ENCODE peak calls at places on chromosomes 16 and 17, in six cellular contexts. One of them, this sample, is unnamed.

GRCh38 chr17:71107136-71107535 is 937.8 kb downstream of the KCNJ2 start:
- DNase-seq in neuronal stem cell: no peak
- DNase-seq in mesenchymal stem cell: no peak
- DNase-seq in H1: no peak
- DNase-seq in mesendoderm: no peak
- DNase-seq in IMR-90: no peak
- DNase-seq in this sample: no peak

GRCh38 chr16:25155553-25156460 is 44.3 kb downstream of the LCMT1 start:
- DNase-seq in H1: no peak
- DNase-seq in IMR-90: peak
- DNase-seq in mesenchymal stem cell: peak
- DNase-seq in mesendoderm: no peak
- DNase-seq in neuronal stem cell: no peak
- DNase-seq in this sample: no peak

GRCh38 chr16:27226976-27227705 is 23.8 kb downstream of the KDM8 start:
- DNase-seq in neuronal stem cell: no peak
- DNase-seq in IMR-90: no peak
- DNase-seq in mesenchymal stem cell: no peak
- DNase-seq in H1: no peak
- DNase-seq in mesendoderm: no peak
- DNase-seq in this sample: no peak

GRCh38 chr17:8976638-8977037 is 11.1 kb upstream of the PIK3R5 start:
- DNase-seq in mesendoderm: no peak
- DNase-seq in IMR-90: no peak
- DNase-seq in neuronal stem cell: no peak
- DNase-seq in mesenchymal stem cell: no peak
- DNase-seq in H1: no peak
- DNase-seq in this sample: no peak

GRCh38 chr16:66250686-66251405 is 115.6 kb upstream of the CDH5 start:
- DNase-seq in mesenchymal stem cell: peak
- DNase-seq in neuronal stem cell: no peak
- DNase-seq in mesendoderm: peak
- DNase-seq in IMR-90: peak
- DNase-seq in H1: no peak
- DNase-seq in this sample: no peak

GRCh38 chr16:89060207-89060794 is 33.4 kb upstream of the ACSF3 start:
- DNase-seq in IMR-90: no peak
- DNase-seq in mesenchymal stem cell: no peak
- DNase-seq in neuronal stem cell: no peak
- DNase-seq in H1: no peak
- DNase-seq in mesendoderm: no peak
- DNase-seq in this sample: no peak

GRCh38 chr16:85150331-85150940 is 38.2 kb upstream of the CIBAR2 start:
- DNase-seq in mesenchymal stem cell: no peak
- DNase-seq in H1: no peak
- DNase-seq in IMR-90: no peak
- DNase-seq in mesendoderm: no peak
- DNase-seq in neuronal stem cell: no peak
- DNase-seq in this sample: no peak

GRCh38 chr17:37220609-37220953 is 155.2 kb upstream of the C17orf78 start:
- DNase-seq in IMR-90: peak
- DNase-seq in H1: no peak
- DNase-seq in neuronal stem cell: peak
- DNase-seq in mesenchymal stem cell: peak
- DNase-seq in mesendoderm: peak
- DNase-seq in this sample: peak

GRCh38 chr16:1678500-1679098 is 520 bp downstream of the JPT2 start:
- DNase-seq in H1: no peak
- DNase-seq in IMR-90: peak
- DNase-seq in mesenchymal stem cell: peak
- DNase-seq in neuronal stem cell: peak
- DNase-seq in mesendoderm: peak
- DNase-seq in this sample: no peak

GRCh38 chr16:31269541-31269940 is 9.8 kb downstream of the ITGAM start:
- DNase-seq in neuronal stem cell: no peak
- DNase-seq in H1: no peak
- DNase-seq in mesenchymal stem cell: no peak
- DNase-seq in mesendoderm: no peak
- DNase-seq in IMR-90: no peak
- DNase-seq in this sample: no peak

GRCh38 chr17:75130632-75131277 is 787 bp downstream of the NT5C start:
- DNase-seq in mesendoderm: peak
- DNase-seq in neuronal stem cell: no peak
- DNase-seq in IMR-90: peak
- DNase-seq in mesenchymal stem cell: peak
- DNase-seq in H1: peak
- DNase-seq in this sample: peak

GRCh38 chr17:30005709-30006320 is 64.4 kb downstream of the EFCAB5 start:
- DNase-seq in mesendoderm: peak
- DNase-seq in neuronal stem cell: no peak
- DNase-seq in IMR-90: peak
- DNase-seq in H1: no peak
- DNase-seq in mesenchymal stem cell: peak
- DNase-seq in this sample: no peak

GRCh38 chr16:28053461-28053860 is 10.1 kb downstream of the GSG1L start:
- DNase-seq in mesendoderm: no peak
- DNase-seq in H1: no peak
- DNase-seq in IMR-90: no peak
- DNase-seq in neuronal stem cell: no peak
- DNase-seq in mesenchymal stem cell: no peak
- DNase-seq in this sample: no peak

GRCh38 chr16:81723098-81723723 is 55.9 kb upstream of the PLCG2 start:
- DNase-seq in mesenchymal stem cell: peak
- DNase-seq in IMR-90: peak
- DNase-seq in neuronal stem cell: peak
- DNase-seq in H1: no peak
- DNase-seq in mesendoderm: peak
- DNase-seq in this sample: no peak

GRCh38 chr16:66653581-66654350 is 42.8 kb downstream of the CMTM4 start:
- DNase-seq in mesendoderm: no peak
- DNase-seq in neuronal stem cell: no peak
- DNase-seq in IMR-90: no peak
- DNase-seq in mesenchymal stem cell: peak
- DNase-seq in H1: no peak
- DNase-seq in this sample: no peak

GRCh38 chr16:25627641-25628040 is 64.1 kb upstream of the HS3ST4 start:
- DNase-seq in H1: no peak
- DNase-seq in neuronal stem cell: no peak
- DNase-seq in mesendoderm: no peak
- DNase-seq in mesenchymal stem cell: no peak
- DNase-seq in IMR-90: no peak
- DNase-seq in this sample: no peak

GRCh38 chr16:90077757-90078593 is 844 bp upstream of the PRDM7 start:
- DNase-seq in mesenchymal stem cell: no peak
- DNase-seq in H1: peak
- DNase-seq in IMR-90: peak
- DNase-seq in mesendoderm: peak
- DNase-seq in neuronal stem cell: no peak
- DNase-seq in this sample: peak

GRCh38 chr16:77849640-77850258 is 61.4 kb downstream of the VAT1L start:
- DNase-seq in H1: no peak
- DNase-seq in neuronal stem cell: no peak
- DNase-seq in mesenchymal stem cell: no peak
- DNase-seq in IMR-90: no peak
- DNase-seq in mesendoderm: no peak
- DNase-seq in this sample: no peak

GRCh38 chr17:38883592-38884526 is 14.0 kb downstream of the LASP1 start:
- DNase-seq in neuronal stem cell: no peak
- DNase-seq in IMR-90: no peak
- DNase-seq in mesenchymal stem cell: no peak
- DNase-seq in H1: peak
- DNase-seq in mesendoderm: peak
- DNase-seq in this sample: peak

DNA sequence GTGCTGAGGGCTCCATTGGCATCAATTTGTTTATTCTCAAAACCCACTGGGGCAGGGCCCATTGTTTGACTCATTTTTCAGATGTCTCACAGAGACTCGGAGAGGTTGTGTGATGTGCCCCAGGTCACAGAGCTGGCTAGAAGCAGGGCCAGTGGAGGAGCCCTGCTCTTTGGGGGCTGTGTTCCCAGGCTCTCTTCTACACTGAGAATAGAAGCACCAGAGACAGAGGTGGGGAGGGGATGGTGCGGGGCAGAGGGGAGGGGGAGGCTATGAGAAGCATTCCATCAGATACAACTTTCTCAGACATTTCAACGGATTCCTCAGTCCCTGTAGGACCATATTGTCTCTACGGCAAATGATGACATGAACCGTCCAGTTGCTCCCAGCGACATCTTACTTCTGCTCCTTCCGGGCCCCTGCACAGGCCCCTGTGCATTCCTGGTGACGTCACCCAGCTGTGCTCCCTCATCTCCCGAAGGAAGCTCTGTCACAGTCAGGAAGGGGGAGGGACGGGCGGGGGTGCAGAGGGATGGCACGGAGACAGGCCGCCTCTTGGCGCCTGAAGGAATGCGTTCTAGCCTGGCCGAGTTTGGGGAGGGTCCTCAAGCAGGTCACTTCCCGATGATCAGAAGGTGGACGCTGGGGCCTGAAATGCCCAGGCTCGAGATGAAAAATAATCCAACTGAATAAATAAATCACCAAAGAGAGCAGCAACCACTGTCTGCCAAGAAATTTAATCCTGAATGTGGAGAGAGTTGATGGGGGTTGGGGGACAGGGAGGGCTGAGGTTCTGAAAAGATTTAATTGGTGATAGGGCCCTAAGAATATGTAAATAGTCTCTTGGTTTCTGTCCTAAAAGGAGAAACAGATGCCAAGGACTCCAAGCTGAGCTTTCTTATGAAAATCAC is 114.1 kb downstream of the NOG start:
- DNase-seq in IMR-90: peak
- DNase-seq in H1: no peak
- DNase-seq in neuronal stem cell: peak
- DNase-seq in mesendoderm: peak
- DNase-seq in mesenchymal stem cell: peak
- DNase-seq in this sample: peak
- H4K8ac ChIP-seq in IMR-90: peak
- H4K8ac ChIP-seq in H1: no peak
- H4K8ac ChIP-seq in neuronal stem cell: no peak
- H4K8ac ChIP-seq in mesendoderm: no peak
- H4K8ac ChIP-seq in mesenchymal stem cell: peak
- H4K8ac ChIP-seq in this sample: no peak

DNA sequence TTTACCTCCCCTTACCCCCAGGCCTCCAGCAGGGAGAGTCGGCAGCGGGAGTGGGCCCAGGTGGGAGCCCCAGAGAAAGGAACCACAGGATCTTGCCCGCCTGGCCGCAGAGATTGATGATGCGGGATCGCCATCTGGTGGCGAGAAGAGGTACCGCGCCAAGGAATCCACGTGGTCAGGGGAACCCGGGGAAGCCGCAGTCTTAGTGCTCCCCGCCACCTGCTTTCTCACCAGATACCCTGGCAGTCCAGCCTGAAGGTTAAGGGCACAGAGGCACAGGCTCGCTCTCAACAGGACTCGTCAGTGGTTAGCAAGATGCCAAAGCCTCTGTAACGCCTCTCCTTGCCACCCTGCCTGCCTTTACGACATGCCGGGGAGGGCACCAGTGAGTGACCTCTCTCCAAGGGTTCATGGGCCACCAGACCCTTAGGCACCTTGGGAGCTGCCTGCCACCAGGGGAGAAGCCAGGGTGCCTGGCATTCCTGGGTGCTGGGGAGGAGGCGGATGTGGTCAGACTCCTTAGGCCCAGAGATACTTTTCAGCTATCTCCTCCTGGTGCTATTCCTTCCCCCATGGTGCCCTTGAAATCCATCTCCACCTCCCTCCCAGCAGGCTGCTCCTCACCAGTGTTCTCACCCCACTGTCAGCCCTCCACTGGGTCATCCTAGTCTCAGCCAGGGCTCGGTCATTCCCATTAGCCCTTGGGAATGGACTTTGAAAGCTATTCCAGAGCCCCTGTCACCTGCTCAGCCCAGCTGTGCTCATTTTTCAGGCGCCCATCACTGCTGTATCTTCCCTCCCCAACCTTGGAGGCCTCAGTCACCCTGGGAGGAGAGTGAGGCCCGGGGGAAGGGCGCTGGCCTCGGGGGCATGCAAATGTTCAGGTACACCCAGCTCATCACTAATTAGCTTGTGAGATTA is 5.4 kb upstream of the RHBDF2 start:
- DNase-seq in IMR-90: peak
- DNase-seq in mesenchymal stem cell: peak
- DNase-seq in mesendoderm: peak
- DNase-seq in neuronal stem cell: peak
- DNase-seq in H1: peak
- DNase-seq in this sample: peak
- H2BK15ac ChIP-seq in IMR-90: no peak
- H2BK15ac ChIP-seq in mesenchymal stem cell: peak
- H2BK15ac ChIP-seq in mesendoderm: no peak
- H2BK15ac ChIP-seq in neuronal stem cell: peak
- H2BK15ac ChIP-seq in H1: peak
- H2BK15ac ChIP-seq in this sample: no peak

DNA sequence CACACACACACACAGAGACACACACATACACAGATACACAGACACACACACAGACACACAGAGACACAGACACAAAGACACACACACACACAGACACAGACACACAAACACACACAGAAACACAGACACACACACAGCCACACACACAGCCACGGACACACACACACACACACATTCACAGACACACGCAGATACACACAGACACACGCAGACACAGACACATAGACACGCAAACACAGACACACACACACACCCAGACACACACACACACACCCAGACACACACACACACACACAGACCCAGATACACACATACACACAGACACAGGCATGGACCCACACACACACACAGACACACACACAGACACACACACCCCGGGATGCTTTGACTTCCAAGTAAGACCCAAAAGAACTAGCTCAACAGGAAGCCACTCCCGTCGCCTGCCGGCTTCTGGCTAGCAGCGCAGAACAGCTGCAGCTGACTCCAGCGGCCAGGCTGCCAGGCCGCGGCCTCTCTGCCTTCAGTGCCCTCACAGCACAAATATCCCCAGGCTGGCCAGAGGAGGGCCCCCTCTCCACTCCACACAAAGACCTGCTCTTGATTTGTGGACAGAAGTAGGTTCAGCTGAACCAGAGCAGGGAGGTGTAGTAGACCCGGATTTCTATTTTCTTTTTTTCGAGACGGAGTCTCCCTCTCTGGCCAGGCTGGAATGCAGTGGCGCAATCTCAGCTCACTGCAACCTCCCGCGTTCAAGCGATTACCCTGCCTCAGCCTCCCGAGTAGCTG is 6.0 kb upstream of the CHRNE start:
- DNase-seq in mesendoderm: peak
- DNase-seq in mesenchymal stem cell: peak
- DNase-seq in H1: peak
- DNase-seq in neuronal stem cell: peak
- DNase-seq in IMR-90: peak
- DNase-seq in this sample: peak
- H4K8ac ChIP-seq in mesendoderm: no peak
- H4K8ac ChIP-seq in mesenchymal stem cell: peak
- H4K8ac ChIP-seq in H1: peak
- H4K8ac ChIP-seq in neuronal stem cell: no peak
- H4K8ac ChIP-seq in IMR-90: peak
- H4K8ac ChIP-seq in this sample: no peak

DNA sequence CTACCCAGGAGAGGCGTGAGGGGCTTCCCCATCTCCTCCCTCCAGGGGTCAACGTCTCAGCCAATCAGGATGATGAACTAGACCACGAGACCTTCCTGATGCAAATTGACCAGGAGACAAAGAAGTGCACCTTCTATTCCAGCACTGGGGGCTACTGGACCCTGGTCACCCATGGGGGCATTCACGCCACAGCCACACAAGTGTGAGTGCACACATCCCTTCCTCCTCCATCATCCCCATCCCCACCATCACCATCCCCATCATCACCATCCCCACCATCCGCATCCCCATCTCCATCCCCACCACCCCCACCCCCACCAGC is 6.8 kb downstream of the FSCN2 start:
- DNase-seq in H1: no peak
- DNase-seq in IMR-90: no peak
- DNase-seq in mesendoderm: no peak
- DNase-seq in mesenchymal stem cell: no peak
- DNase-seq in neuronal stem cell: no peak
- DNase-seq in this sample: no peak
- H2BK15ac ChIP-seq in H1: no peak
- H2BK15ac ChIP-seq in IMR-90: no peak
- H2BK15ac ChIP-seq in mesendoderm: no peak
- H2BK15ac ChIP-seq in mesenchymal stem cell: no peak
- H2BK15ac ChIP-seq in neuronal stem cell: no peak
- H2BK15ac ChIP-seq in this sample: no peak